ENCODE peak calls at places on chromosomes 7 and 10, in eight cellular contexts. One of them, this sample, is unnamed.

GRCh38 chr10:131129544-131129943 is 182.0 kb downstream of the TCERG1L start:
- DNase-seq in stomach: no peak
- DNase-seq in heart right ventricle: no peak
- DNase-seq in heart left ventricle: no peak
- DNase-seq in HCT116: no peak
- DNase-seq in kidney: no peak
- DNase-seq in MM.1S: no peak
- DNase-seq in OCI-LY7: no peak
- DNase-seq in this sample: no peak

GRCh38 chr7:69781412-69781846 is 183.2 kb downstream of the AUTS2 start:
- DNase-seq in stomach: no peak
- DNase-seq in heart right ventricle: no peak
- DNase-seq in heart left ventricle: peak
- DNase-seq in HCT116: no peak
- DNase-seq in kidney: no peak
- DNase-seq in MM.1S: no peak
- DNase-seq in OCI-LY7: no peak
- DNase-seq in this sample: no peak

GRCh38 chr7:89987665-89988064 is 166.6 kb upstream of the STEAP1 start:
- DNase-seq in stomach: no peak
- DNase-seq in heart right ventricle: no peak
- DNase-seq in heart left ventricle: no peak
- DNase-seq in HCT116: no peak
- DNase-seq in kidney: no peak
- DNase-seq in MM.1S: no peak
- DNase-seq in OCI-LY7: no peak
- DNase-seq in this sample: no peak

GRCh38 chr7:97971120-97971989 is 18.6 kb downstream of the OCM2 start:
- DNase-seq in stomach: no peak
- DNase-seq in heart right ventricle: peak
- DNase-seq in heart left ventricle: peak
- DNase-seq in HCT116: no peak
- DNase-seq in kidney: no peak
- DNase-seq in MM.1S: peak
- DNase-seq in OCI-LY7: peak
- DNase-seq in this sample: peak

GRCh38 chr7:105916603-105917002 is 40.2 kb upstream of the ATXN7L1 start:
- DNase-seq in stomach: no peak
- DNase-seq in heart right ventricle: no peak
- DNase-seq in heart left ventricle: no peak
- DNase-seq in HCT116: no peak
- DNase-seq in kidney: no peak
- DNase-seq in MM.1S: no peak
- DNase-seq in OCI-LY7: no peak
- DNase-seq in this sample: no peak

GRCh38 chr7:12210179-12211053 is 678 bp upstream of the TMEM106B start:
- DNase-seq in stomach: peak
- DNase-seq in heart right ventricle: peak
- DNase-seq in heart left ventricle: no peak
- DNase-seq in HCT116: no peak
- DNase-seq in kidney: no peak
- DNase-seq in MM.1S: peak
- DNase-seq in OCI-LY7: no peak
- DNase-seq in this sample: peak

GRCh38 chr7:157021893-157022680 is 11.6 kb upstream of the MNX1 start:
- DNase-seq in stomach: no peak
- DNase-seq in heart right ventricle: no peak
- DNase-seq in heart left ventricle: no peak
- DNase-seq in HCT116: no peak
- DNase-seq in kidney: peak
- DNase-seq in MM.1S: no peak
- DNase-seq in OCI-LY7: no peak
- DNase-seq in this sample: no peak

GRCh38 chr10:71948496-71949067 is 15.6 kb upstream of the CHST3 start:
- DNase-seq in stomach: no peak
- DNase-seq in heart right ventricle: no peak
- DNase-seq in heart left ventricle: no peak
- DNase-seq in HCT116: no peak
- DNase-seq in kidney: no peak
- DNase-seq in MM.1S: no peak
- DNase-seq in OCI-LY7: no peak
- DNase-seq in this sample: no peak

GRCh38 chr10:74363727-74364126 is 212.7 kb downstream of the ADK start:
- DNase-seq in stomach: no peak
- DNase-seq in heart right ventricle: no peak
- DNase-seq in heart left ventricle: no peak
- DNase-seq in HCT116: no peak
- DNase-seq in kidney: no peak
- DNase-seq in MM.1S: no peak
- DNase-seq in OCI-LY7: no peak
- DNase-seq in this sample: no peak

GRCh38 chr7:64947252-64948000 is 43.4 kb downstream of the ZNF117 start:
- DNase-seq in stomach: no peak
- DNase-seq in heart right ventricle: no peak
- DNase-seq in heart left ventricle: no peak
- DNase-seq in HCT116: no peak
- DNase-seq in kidney: peak
- DNase-seq in MM.1S: no peak
- DNase-seq in OCI-LY7: no peak
- DNase-seq in this sample: no peak

GRCh38 chr7:96734343-96734742 is 24.7 kb upstream of the SEM1 start:
- DNase-seq in stomach: no peak
- DNase-seq in heart right ventricle: no peak
- DNase-seq in heart left ventricle: no peak
- DNase-seq in HCT116: no peak
- DNase-seq in kidney: no peak
- DNase-seq in MM.1S: no peak
- DNase-seq in OCI-LY7: no peak
- DNase-seq in this sample: no peak

GRCh38 chr10:1611936-1612550 is 125.3 kb downstream of the ADARB2 start:
- DNase-seq in stomach: no peak
- DNase-seq in heart right ventricle: no peak
- DNase-seq in heart left ventricle: no peak
- DNase-seq in HCT116: no peak
- DNase-seq in kidney: no peak
- DNase-seq in MM.1S: no peak
- DNase-seq in OCI-LY7: no peak
- DNase-seq in this sample: no peak

GRCh38 chr10:132106431-132106830 is 40.7 kb downstream of the JAKMIP3 start:
- DNase-seq in stomach: peak
- DNase-seq in heart right ventricle: no peak
- DNase-seq in heart left ventricle: no peak
- DNase-seq in HCT116: no peak
- DNase-seq in kidney: peak
- DNase-seq in MM.1S: no peak
- DNase-seq in OCI-LY7: no peak
- DNase-seq in this sample: peak

GRCh38 chr10:108783897-108784296 is 1139.4 kb downstream of the XPNPEP1 start:
- DNase-seq in stomach: peak
- DNase-seq in heart right ventricle: no peak
- DNase-seq in heart left ventricle: no peak
- DNase-seq in HCT116: peak
- DNase-seq in kidney: no peak
- DNase-seq in MM.1S: peak
- DNase-seq in OCI-LY7: peak
- DNase-seq in this sample: peak

GRCh38 chr7:149067869-149068268 is 22.6 kb downstream of the ZNF786 start:
- DNase-seq in stomach: no peak
- DNase-seq in heart right ventricle: no peak
- DNase-seq in heart left ventricle: no peak
- DNase-seq in HCT116: no peak
- DNase-seq in kidney: no peak
- DNase-seq in MM.1S: no peak
- DNase-seq in OCI-LY7: peak
- DNase-seq in this sample: no peak

GRCh38 chr7:139635521-139636240 is 112.2 kb downstream of the CLEC2L start:
- DNase-seq in stomach: no peak
- DNase-seq in heart right ventricle: no peak
- DNase-seq in heart left ventricle: no peak
- DNase-seq in HCT116: no peak
- DNase-seq in kidney: no peak
- DNase-seq in MM.1S: no peak
- DNase-seq in OCI-LY7: no peak
- DNase-seq in this sample: no peak

DNA sequence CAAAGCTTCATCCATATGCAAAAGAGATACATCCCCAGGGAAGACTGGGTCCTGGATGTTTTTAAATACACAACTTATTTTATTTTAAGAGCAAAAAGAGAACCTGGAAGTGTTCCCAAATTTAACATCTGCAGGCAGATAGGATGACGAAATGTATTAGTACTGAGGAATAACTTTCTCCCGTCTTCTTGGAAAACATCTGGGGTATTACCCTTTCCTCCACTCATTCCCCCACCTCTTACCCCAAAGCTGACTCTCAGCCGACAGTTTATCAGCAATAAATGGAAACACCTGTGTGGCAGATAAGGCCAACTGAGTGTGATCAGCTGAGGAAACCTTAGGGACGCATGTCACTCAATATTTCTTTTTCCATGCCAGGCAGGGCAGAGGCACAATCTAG is 435.6 kb upstream of the NPVF start:
- DNase-seq in stomach: no peak
- DNase-seq in heart right ventricle: peak
- DNase-seq in heart left ventricle: no peak
- DNase-seq in HCT116: no peak
- DNase-seq in kidney: no peak
- DNase-seq in MM.1S: no peak
- DNase-seq in OCI-LY7: no peak
- DNase-seq in this sample: no peak
- H3K27ac ChIP-seq in stomach: peak
- H3K27ac ChIP-seq in heart right ventricle: no peak
- H3K27ac ChIP-seq in heart left ventricle: peak
- H3K27ac ChIP-seq in HCT116: no peak
- H3K27ac ChIP-seq in kidney: no peak
- H3K27ac ChIP-seq in MM.1S: no peak
- H3K27ac ChIP-seq in OCI-LY7: no peak
- H3K27ac ChIP-seq in this sample: no peak

DNA sequence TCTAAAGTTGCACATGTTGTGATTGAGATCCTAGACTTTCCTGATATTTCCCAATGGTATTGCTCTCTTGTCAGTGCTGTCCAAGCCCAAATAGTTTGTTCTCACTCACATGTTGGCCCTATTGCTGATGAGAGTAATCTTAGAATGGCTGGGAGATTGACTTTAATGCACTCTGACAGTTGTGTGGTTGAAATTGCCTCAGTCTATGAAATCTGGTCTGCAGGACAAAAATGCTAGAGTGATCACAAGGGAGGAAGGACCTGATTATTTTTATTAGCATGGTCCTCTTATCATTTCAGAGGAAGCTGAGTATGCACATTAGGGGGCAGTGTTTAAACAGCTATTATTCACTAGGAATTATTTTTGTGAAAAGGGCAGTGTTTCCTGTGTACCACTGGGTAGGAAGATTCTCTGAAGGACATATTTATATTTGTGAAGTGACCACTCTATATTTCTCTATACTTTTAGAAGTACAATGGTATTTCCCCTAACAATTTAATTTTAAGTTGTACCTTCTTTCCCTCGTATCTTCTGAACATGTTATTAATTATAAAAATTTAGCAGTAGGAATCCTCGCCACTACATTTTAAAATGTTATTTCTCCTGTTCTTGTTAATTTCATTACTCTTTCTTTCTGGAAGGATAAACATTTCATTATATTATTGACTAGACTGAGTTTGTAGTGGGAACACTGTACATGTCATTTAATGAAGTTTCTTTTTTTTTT is 64.4 kb downstream of the SUGCT start:
- DNase-seq in stomach: no peak
- DNase-seq in heart right ventricle: no peak
- DNase-seq in heart left ventricle: no peak
- DNase-seq in HCT116: no peak
- DNase-seq in kidney: no peak
- DNase-seq in MM.1S: peak
- DNase-seq in OCI-LY7: peak
- DNase-seq in this sample: no peak
- TF ChIP-seq CTCF in stomach: no peak
- TF ChIP-seq CTCF in heart right ventricle: no peak
- TF ChIP-seq CTCF in heart left ventricle: peak
- TF ChIP-seq CTCF in HCT116: peak
- TF ChIP-seq CTCF in kidney: peak
- TF ChIP-seq CTCF in MM.1S: peak
- TF ChIP-seq CTCF in OCI-LY7: peak
- TF ChIP-seq CTCF in this sample: no peak

DNA sequence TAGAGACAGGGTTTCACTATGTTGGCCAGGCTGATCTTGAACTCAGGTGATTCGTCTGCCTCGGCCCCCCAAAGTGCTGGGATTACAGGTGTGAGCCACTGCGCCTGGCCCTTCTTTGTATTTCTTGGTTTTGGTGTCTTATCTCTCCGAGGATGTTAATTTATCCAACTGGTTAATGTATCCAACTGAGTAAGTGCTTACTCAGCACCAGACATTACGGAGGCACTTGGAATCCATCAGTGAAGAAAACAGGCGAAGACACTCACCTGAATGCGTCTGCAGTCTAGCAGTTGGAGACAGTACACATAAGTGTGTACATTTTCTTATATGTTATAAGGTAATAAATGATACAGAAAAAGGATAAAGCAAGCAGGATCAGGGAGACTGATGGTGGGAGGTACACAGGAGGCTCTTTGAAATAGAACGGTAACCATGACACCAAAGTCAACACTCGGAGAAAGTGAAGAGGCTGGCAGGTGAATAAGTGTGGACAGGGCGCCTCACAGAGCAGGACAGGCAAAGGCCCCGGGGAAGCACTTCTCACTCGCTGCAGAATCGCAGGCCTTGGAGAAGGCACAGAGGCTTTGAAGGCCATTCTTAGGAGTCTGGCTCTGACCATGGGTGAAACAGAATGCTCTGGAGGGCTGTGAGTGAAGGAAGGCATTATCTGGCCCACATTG is 73.1 kb downstream of the LANCL2 start:
- DNase-seq in stomach: no peak
- DNase-seq in heart right ventricle: no peak
- DNase-seq in heart left ventricle: no peak
- DNase-seq in HCT116: no peak
- DNase-seq in kidney: no peak
- DNase-seq in MM.1S: no peak
- DNase-seq in OCI-LY7: no peak
- DNase-seq in this sample: no peak
- H3K27ac ChIP-seq in stomach: no peak
- H3K27ac ChIP-seq in heart right ventricle: no peak
- H3K27ac ChIP-seq in heart left ventricle: no peak
- H3K27ac ChIP-seq in HCT116: no peak
- H3K27ac ChIP-seq in kidney: no peak
- H3K27ac ChIP-seq in MM.1S: no peak
- H3K27ac ChIP-seq in OCI-LY7: no peak
- H3K27ac ChIP-seq in this sample: no peak

DNA sequence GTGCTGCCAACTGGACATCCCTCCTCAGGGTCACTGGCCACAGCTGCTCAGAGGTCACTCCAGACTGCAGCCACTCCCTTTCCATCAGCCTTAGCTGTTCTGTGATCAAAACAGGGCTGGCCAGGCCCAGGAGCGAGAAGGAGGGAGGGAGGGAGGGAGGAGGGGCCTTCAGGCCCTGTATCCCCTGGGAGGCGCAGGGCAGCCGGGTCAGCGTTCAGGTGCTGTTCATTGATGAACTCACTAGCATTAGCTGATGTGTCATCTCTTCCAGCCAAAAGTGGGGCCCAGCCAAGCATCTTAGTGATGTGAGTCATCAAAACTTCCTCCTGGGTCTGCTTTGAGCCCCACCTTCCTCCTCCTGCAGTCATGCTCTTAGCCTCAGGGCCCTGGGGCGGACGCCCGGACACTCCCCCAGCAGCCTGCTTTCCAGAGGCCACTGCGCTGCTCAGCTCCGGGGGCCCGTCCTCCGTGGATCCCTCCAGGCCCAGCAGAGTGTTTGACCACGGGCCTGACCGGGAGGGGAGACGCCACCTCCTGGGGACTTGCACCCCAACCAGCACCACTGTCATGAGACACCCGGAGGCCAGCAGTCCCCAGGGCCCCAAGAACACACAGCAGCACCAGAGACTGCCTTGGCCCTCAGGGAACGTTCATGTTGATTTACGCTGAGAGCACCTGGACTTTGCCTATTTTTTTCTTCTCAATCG is 149.2 kb downstream of the PRKAG2 start:
- DNase-seq in stomach: peak
- DNase-seq in heart right ventricle: peak
- DNase-seq in heart left ventricle: peak
- DNase-seq in HCT116: peak
- DNase-seq in kidney: peak
- DNase-seq in MM.1S: no peak
- DNase-seq in OCI-LY7: no peak
- DNase-seq in this sample: peak
- TF ChIP-seq CTCF in stomach: no peak
- TF ChIP-seq CTCF in heart right ventricle: no peak
- TF ChIP-seq CTCF in heart left ventricle: no peak
- TF ChIP-seq CTCF in HCT116: no peak
- TF ChIP-seq CTCF in kidney: no peak
- TF ChIP-seq CTCF in MM.1S: no peak
- TF ChIP-seq CTCF in OCI-LY7: no peak
- TF ChIP-seq CTCF in this sample: no peak

This sample was measured in lung.